ENCODE peak calls at places on chromosomes 16 and 17, in eight cellular contexts. One of them, this sample, is unnamed.

GRCh38 chr16:68146583-68146982 is 61.4 kb downstream of the NFATC3 start:
- DNase-seq in NCI-H2029 treated with DMSO at 0.1 percent for 48 hours: no peak
- DNase-seq in NCI-H1694 treated with DMSO at 0.1 percent for 48 hours: no peak
- DNase-seq in activated naive CD4-positive, alpha-beta T cell treated with anti-CD3 and anti-CD28 coated beads, Interleukin-2, amount 10 ng/mL, durations not matched to agents 7 days and 5 days: no peak
- DNase-seq in colonic mucosa: no peak
- DNase-seq in stimulated activated CD4-positive, alpha-beta T cell treated with anti-CD3 and anti-CD28 coated beads, Interleukin-2, amount 100 ng/mL, for 48 hours: no peak
- DNase-seq in NCI-H774: no peak
- DNase-seq in neuronal stem cell: no peak
- DNase-seq in this sample: no peak

GRCh38 chr17:47695664-47696376 is 1.9 kb downstream of the TBKBP1 start:
- DNase-seq in NCI-H1694 treated with DMSO at 0.1 percent for 48 hours: no peak
- DNase-seq in stimulated activated CD4-positive, alpha-beta T cell treated with anti-CD3 and anti-CD28 coated beads, Interleukin-2, amount 100 ng/mL, for 48 hours: no peak
- DNase-seq in NCI-H2029 treated with DMSO at 0.1 percent for 48 hours: no peak
- DNase-seq in colonic mucosa: no peak
- DNase-seq in NCI-H774: no peak
- DNase-seq in neuronal stem cell: no peak
- DNase-seq in activated naive CD4-positive, alpha-beta T cell treated with anti-CD3 and anti-CD28 coated beads, Interleukin-2, amount 10 ng/mL, durations not matched to agents 7 days and 5 days: no peak
- DNase-seq in this sample: no peak

GRCh38 chr16:13936596-13937081 is 16.7 kb downstream of the ERCC4 start:
- DNase-seq in activated naive CD4-positive, alpha-beta T cell treated with anti-CD3 and anti-CD28 coated beads, Interleukin-2, amount 10 ng/mL, durations not matched to agents 7 days and 5 days: no peak
- DNase-seq in NCI-H774: no peak
- DNase-seq in stimulated activated CD4-positive, alpha-beta T cell treated with anti-CD3 and anti-CD28 coated beads, Interleukin-2, amount 100 ng/mL, for 48 hours: no peak
- DNase-seq in NCI-H1694 treated with DMSO at 0.1 percent for 48 hours: no peak
- DNase-seq in neuronal stem cell: no peak
- DNase-seq in colonic mucosa: no peak
- DNase-seq in NCI-H2029 treated with DMSO at 0.1 percent for 48 hours: no peak
- DNase-seq in this sample: no peak

GRCh38 chr17:51166198-51166986 is at the start of gene NME2:
- DNase-seq in neuronal stem cell: peak
- DNase-seq in activated naive CD4-positive, alpha-beta T cell treated with anti-CD3 and anti-CD28 coated beads, Interleukin-2, amount 10 ng/mL, durations not matched to agents 7 days and 5 days: peak
- DNase-seq in colonic mucosa: peak
- DNase-seq in stimulated activated CD4-positive, alpha-beta T cell treated with anti-CD3 and anti-CD28 coated beads, Interleukin-2, amount 100 ng/mL, for 48 hours: peak
- DNase-seq in NCI-H774: peak
- DNase-seq in NCI-H1694 treated with DMSO at 0.1 percent for 48 hours: peak
- DNase-seq in NCI-H2029 treated with DMSO at 0.1 percent for 48 hours: no peak
- DNase-seq in this sample: peak

GRCh38 chr17:64200080-64201042 is 62.7 kb downstream of the TEX2 start:
- DNase-seq in NCI-H774: peak
- DNase-seq in NCI-H1694 treated with DMSO at 0.1 percent for 48 hours: no peak
- DNase-seq in NCI-H2029 treated with DMSO at 0.1 percent for 48 hours: peak
- DNase-seq in colonic mucosa: no peak
- DNase-seq in activated naive CD4-positive, alpha-beta T cell treated with anti-CD3 and anti-CD28 coated beads, Interleukin-2, amount 10 ng/mL, durations not matched to agents 7 days and 5 days: no peak
- DNase-seq in neuronal stem cell: no peak
- DNase-seq in stimulated activated CD4-positive, alpha-beta T cell treated with anti-CD3 and anti-CD28 coated beads, Interleukin-2, amount 100 ng/mL, for 48 hours: no peak
- DNase-seq in this sample: no peak

GRCh38 chr17:73506470-73507435 is 137.5 kb downstream of the SDK2 start:
- DNase-seq in activated naive CD4-positive, alpha-beta T cell treated with anti-CD3 and anti-CD28 coated beads, Interleukin-2, amount 10 ng/mL, durations not matched to agents 7 days and 5 days: no peak
- DNase-seq in NCI-H774: no peak
- DNase-seq in colonic mucosa: no peak
- DNase-seq in neuronal stem cell: no peak
- DNase-seq in NCI-H2029 treated with DMSO at 0.1 percent for 48 hours: no peak
- DNase-seq in stimulated activated CD4-positive, alpha-beta T cell treated with anti-CD3 and anti-CD28 coated beads, Interleukin-2, amount 100 ng/mL, for 48 hours: no peak
- DNase-seq in NCI-H1694 treated with DMSO at 0.1 percent for 48 hours: no peak
- DNase-seq in this sample: no peak

GRCh38 chr17:71963341-71963740 is 157.5 kb upstream of the SOX9 start:
- DNase-seq in stimulated activated CD4-positive, alpha-beta T cell treated with anti-CD3 and anti-CD28 coated beads, Interleukin-2, amount 100 ng/mL, for 48 hours: no peak
- DNase-seq in activated naive CD4-positive, alpha-beta T cell treated with anti-CD3 and anti-CD28 coated beads, Interleukin-2, amount 10 ng/mL, durations not matched to agents 7 days and 5 days: no peak
- DNase-seq in neuronal stem cell: no peak
- DNase-seq in NCI-H1694 treated with DMSO at 0.1 percent for 48 hours: peak
- DNase-seq in NCI-H774: no peak
- DNase-seq in colonic mucosa: no peak
- DNase-seq in NCI-H2029 treated with DMSO at 0.1 percent for 48 hours: no peak
- DNase-seq in this sample: no peak

GRCh38 chr16:1859650-1860049 is 12.3 kb downstream of the MEIOB start:
- DNase-seq in NCI-H774: no peak
- DNase-seq in neuronal stem cell: no peak
- DNase-seq in activated naive CD4-positive, alpha-beta T cell treated with anti-CD3 and anti-CD28 coated beads, Interleukin-2, amount 10 ng/mL, durations not matched to agents 7 days and 5 days: no peak
- DNase-seq in NCI-H1694 treated with DMSO at 0.1 percent for 48 hours: no peak
- DNase-seq in stimulated activated CD4-positive, alpha-beta T cell treated with anti-CD3 and anti-CD28 coated beads, Interleukin-2, amount 100 ng/mL, for 48 hours: no peak
- DNase-seq in colonic mucosa: peak
- DNase-seq in NCI-H2029 treated with DMSO at 0.1 percent for 48 hours: no peak
- DNase-seq in this sample: no peak

GRCh38 chr17:67594115-67594878 is 123.4 kb upstream of the NOL11 start:
- DNase-seq in NCI-H774: no peak
- DNase-seq in NCI-H1694 treated with DMSO at 0.1 percent for 48 hours: no peak
- DNase-seq in NCI-H2029 treated with DMSO at 0.1 percent for 48 hours: no peak
- DNase-seq in stimulated activated CD4-positive, alpha-beta T cell treated with anti-CD3 and anti-CD28 coated beads, Interleukin-2, amount 100 ng/mL, for 48 hours: no peak
- DNase-seq in neuronal stem cell: no peak
- DNase-seq in colonic mucosa: no peak
- DNase-seq in activated naive CD4-positive, alpha-beta T cell treated with anti-CD3 and anti-CD28 coated beads, Interleukin-2, amount 10 ng/mL, durations not matched to agents 7 days and 5 days: no peak
- DNase-seq in this sample: no peak

GRCh38 chr17:74882517-74883240 is 9.9 kb upstream of the FDXR start:
- DNase-seq in NCI-H2029 treated with DMSO at 0.1 percent for 48 hours: no peak
- DNase-seq in colonic mucosa: no peak
- DNase-seq in NCI-H774: no peak
- DNase-seq in neuronal stem cell: no peak
- DNase-seq in stimulated activated CD4-positive, alpha-beta T cell treated with anti-CD3 and anti-CD28 coated beads, Interleukin-2, amount 100 ng/mL, for 48 hours: no peak
- DNase-seq in activated naive CD4-positive, alpha-beta T cell treated with anti-CD3 and anti-CD28 coated beads, Interleukin-2, amount 10 ng/mL, durations not matched to agents 7 days and 5 days: no peak
- DNase-seq in NCI-H1694 treated with DMSO at 0.1 percent for 48 hours: no peak
- DNase-seq in this sample: peak

GRCh38 chr17:7855643-7856080 is 796 bp downstream of the TMEM88 start:
- DNase-seq in colonic mucosa: no peak
- DNase-seq in stimulated activated CD4-positive, alpha-beta T cell treated with anti-CD3 and anti-CD28 coated beads, Interleukin-2, amount 100 ng/mL, for 48 hours: no peak
- DNase-seq in NCI-H774: no peak
- DNase-seq in NCI-H1694 treated with DMSO at 0.1 percent for 48 hours: no peak
- DNase-seq in NCI-H2029 treated with DMSO at 0.1 percent for 48 hours: no peak
- DNase-seq in neuronal stem cell: no peak
- DNase-seq in activated naive CD4-positive, alpha-beta T cell treated with anti-CD3 and anti-CD28 coated beads, Interleukin-2, amount 10 ng/mL, durations not matched to agents 7 days and 5 days: no peak
- DNase-seq in this sample: no peak

GRCh38 chr17:42817866-42818265 is 6.2 kb downstream of the BECN1 start:
- DNase-seq in activated naive CD4-positive, alpha-beta T cell treated with anti-CD3 and anti-CD28 coated beads, Interleukin-2, amount 10 ng/mL, durations not matched to agents 7 days and 5 days: no peak
- DNase-seq in stimulated activated CD4-positive, alpha-beta T cell treated with anti-CD3 and anti-CD28 coated beads, Interleukin-2, amount 100 ng/mL, for 48 hours: no peak
- DNase-seq in neuronal stem cell: no peak
- DNase-seq in NCI-H1694 treated with DMSO at 0.1 percent for 48 hours: no peak
- DNase-seq in NCI-H2029 treated with DMSO at 0.1 percent for 48 hours: no peak
- DNase-seq in colonic mucosa: no peak
- DNase-seq in NCI-H774: no peak
- DNase-seq in this sample: no peak

This sample was measured in SJSA1.